ENCODE peak calls at places on chromosome 11, in ten cellular contexts. F, U, S, O, V, M, R, Y, L and E are unnamed samples.
A peak's percentile ranks its signal among the peaks of the same experiment; 100 is the strongest.

GRCh38 chr11:64856382-64857227 is 12.2 kb upstream of the CDC42BPG start:
- DNase-seq in R (peak; percentile 82), M (no peak), F (peak; percentile 69), O (peak; percentile 53), Y (peak; percentile 85), U (peak; percentile 45), L (peak; percentile 86), V (no peak), S (no peak), E (peak; percentile 93)

GRCh38 chr11:110855246-110855645 is 143.0 kb upstream of the ARHGAP20 start:
- DNase-seq in S (no peak), Y (no peak), U (no peak), L (no peak), O (no peak), R (no peak), M (no peak), V (no peak), F (no peak), E (peak; percentile 11)

GRCh38 chr11:64619811-64620285 is 28.8 kb downstream of the SLC22A12 start:
- DNase-seq in V (no peak), R (peak; percentile 38), Y (no peak), S (no peak), O (peak; percentile 86), M (no peak), U (peak; percentile 29), F (peak; percentile 63), L (no peak), E (peak; percentile 21)

GRCh38 chr11:64340671-64341335 is 799 bp downstream of the CCDC88B start:
- DNase-seq in U (peak; percentile 90), O (no peak), F (no peak), Y (no peak), R (peak; percentile 90), S (peak; percentile 71), L (no peak), M (peak; percentile 56), V (no peak), E (no peak)

GRCh38 chr11:2468363-2469240 is 23.8 kb downstream of the KCNQ1 start:
- DNase-seq in V (no peak), S (no peak), O (no peak), Y (no peak), F (no peak), L (no peak), M (no peak), U (peak; percentile 12), R (no peak), E (no peak)

GRCh38 chr11:35111171-35112055 is 27.6 kb upstream of the CD44 start:
- DNase-seq in O (no peak), U (peak; percentile 41), L (peak; percentile 8), M (no peak), R (no peak), S (no peak), V (no peak), F (peak; percentile 68), Y (no peak), E (peak; percentile 70)

GRCh38 chr11:46991391-46991790 is 54.8 kb downstream of the CSTPP1 start:
- DNase-seq in F (no peak), U (no peak), M (no peak), Y (no peak), S (no peak), O (no peak), L (no peak), R (no peak), V (no peak), E (no peak)

GRCh38 chr11:1757861-1758610 is 5.7 kb downstream of the CTSD start:
- DNase-seq in Y (no peak), R (peak; percentile 61), M (peak; percentile 36), L (no peak), S (peak; percentile 26), O (no peak), U (peak; percentile 60), V (no peak), F (no peak), E (no peak)